ENCODE peak calls at places on chromosomes 7 and 10, in eight cellular contexts. S is K562, A is endothelial cell of umbilical vein, G is transverse colon, V is IMR-90, R is A549, Z is Peyer's patch, C is uterus. M is an unnamed sample.

GRCh38 chr10:24438800-24439199 is 229.9 kb downstream of the KIAA1217 start:
- DNase-seq in S (no peak), A (no peak), G (no peak), V (peak; percentile 65), R (no peak), Z (no peak), C (no peak), M (no peak)

GRCh38 chr10:9545073-9545472 is 1472.6 kb upstream of the CELF2 start:
- DNase-seq in S (no peak), A (no peak), G (no peak), V (no peak), R (no peak), Z (no peak), C (no peak), M (no peak)

GRCh38 chr7:117072620-117073118 is 119.4 kb downstream of the ST7 start:
- DNase-seq in S (no peak), A (peak; percentile 89), G (peak; percentile 25), V (peak; percentile 71), R (no peak), Z (no peak), C (peak; percentile 25), M (peak; percentile 84)

GRCh38 chr10:77921395-77921794 is 5.2 kb downstream of the DLG5 start:
- DNase-seq in S (no peak), A (no peak), G (no peak), V (no peak), R (no peak), Z (no peak), C (no peak), M (no peak)

GRCh38 chr7:51289608-51290370 is 26.8 kb downstream of the COBL start:
- DNase-seq in S (no peak), A (no peak), G (no peak), V (no peak), R (no peak), Z (no peak), C (no peak), M (no peak)

GRCh38 chr10:116691544-116692126 is 50.7 kb downstream of the HSPA12A start:
- DNase-seq in S (no peak), A (no peak), G (no peak), V (no peak), R (no peak), Z (no peak), C (peak; percentile 70), M (no peak)

GRCh38 chr7:86653919-86654659 is 10.4 kb downstream of the GRM3 start:
- DNase-seq in S (no peak), A (no peak), G (no peak), V (no peak), R (peak; percentile 2), Z (no peak), C (no peak), M (no peak)

GRCh38 chr7:128383781-128384180 is 22.3 kb upstream of the PRRT4 start:
- DNase-seq in S (no peak), A (no peak), G (no peak), V (no peak), R (no peak), Z (no peak), C (no peak), M (no peak)

GRCh38 chr7:32894171-32894570 is 2.6 kb upstream of the KBTBD2 start:
- DNase-seq in S (no peak), A (no peak), G (no peak), V (no peak), R (no peak), Z (no peak), C (no peak), M (no peak)

GRCh38 chr7:1809601-1810258 is 139.7 kb downstream of the ELFN1 start:
- DNase-seq in S (no peak), A (no peak), G (no peak), V (no peak), R (no peak), Z (no peak), C (no peak), M (peak; percentile 9)

GRCh38 chr7:68853254-68853653 is 745.0 kb upstream of the AUTS2 start:
- DNase-seq in S (no peak), A (no peak), G (no peak), V (no peak), R (no peak), Z (no peak), C (no peak), M (no peak)

GRCh38 chr7:155285423-155286220 is 12.1 kb upstream of the INSIG1 start:
- DNase-seq in S (no peak), A (no peak), G (no peak), V (no peak), R (no peak), Z (peak; percentile 38), C (no peak), M (no peak)
- H3K27ac ChIP-seq in S (no peak overlapping the region), A (no peak overlapping the region), G (no peak overlapping the region), V (no peak overlapping the region), R (no peak overlapping the region), Z (no peak overlapping the region), C (no peak overlapping the region), M (no peak overlapping the region)

GRCh38 chr7:74606101-74606908 is 51.2 kb upstream of the GTF2I start:
- DNase-seq in S (peak; percentile 9), A (peak; percentile 24), G (peak; percentile 65), V (no peak), R (no peak), Z (peak; percentile 58), C (no peak), M (peak; percentile 39)
- TF ChIP-seq POLR2A in S (no peak), A (no peak), G (no peak), V (no peak), R (no peak), Z (no peak), C (no peak), M (peak; percentile 29)

DNA sequence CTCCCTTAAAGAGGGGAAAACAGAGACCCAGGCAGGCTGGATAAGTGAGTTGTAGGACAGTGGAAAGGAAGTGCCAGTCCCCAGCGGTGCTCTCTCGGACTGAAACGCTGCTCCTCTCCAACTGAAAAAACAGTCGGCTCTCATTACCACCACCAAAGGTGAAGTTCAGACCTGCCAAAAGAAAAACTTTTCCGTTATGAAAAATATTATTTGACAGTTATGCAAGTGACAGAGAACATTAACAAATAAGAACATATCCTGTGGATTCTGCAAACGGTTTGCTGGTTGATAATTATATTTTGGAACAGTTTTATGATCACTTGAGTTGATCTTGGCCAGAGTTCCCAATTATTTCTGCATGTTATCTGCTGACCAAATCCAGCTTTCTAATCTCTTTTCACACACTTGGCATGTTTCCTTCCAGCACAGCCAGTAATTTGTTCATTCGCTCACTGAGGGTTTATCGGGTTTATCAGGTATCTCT is 82.6 kb downstream of the PTPRE start:
- DNase-seq in S (no peak), A (peak; percentile 97), G (no peak), V (no peak), R (no peak), Z (no peak), C (no peak), M (no peak)
- H3K27ac ChIP-seq in S (no peak overlapping the region), A (peak overlapping the region; percentile 94), G (no peak overlapping the region), V (no peak overlapping the region), R (peak overlapping the region; percentile 13), Z (no peak overlapping the region), C (no peak overlapping the region), M (peak overlapping the region; percentile 30)

DNA sequence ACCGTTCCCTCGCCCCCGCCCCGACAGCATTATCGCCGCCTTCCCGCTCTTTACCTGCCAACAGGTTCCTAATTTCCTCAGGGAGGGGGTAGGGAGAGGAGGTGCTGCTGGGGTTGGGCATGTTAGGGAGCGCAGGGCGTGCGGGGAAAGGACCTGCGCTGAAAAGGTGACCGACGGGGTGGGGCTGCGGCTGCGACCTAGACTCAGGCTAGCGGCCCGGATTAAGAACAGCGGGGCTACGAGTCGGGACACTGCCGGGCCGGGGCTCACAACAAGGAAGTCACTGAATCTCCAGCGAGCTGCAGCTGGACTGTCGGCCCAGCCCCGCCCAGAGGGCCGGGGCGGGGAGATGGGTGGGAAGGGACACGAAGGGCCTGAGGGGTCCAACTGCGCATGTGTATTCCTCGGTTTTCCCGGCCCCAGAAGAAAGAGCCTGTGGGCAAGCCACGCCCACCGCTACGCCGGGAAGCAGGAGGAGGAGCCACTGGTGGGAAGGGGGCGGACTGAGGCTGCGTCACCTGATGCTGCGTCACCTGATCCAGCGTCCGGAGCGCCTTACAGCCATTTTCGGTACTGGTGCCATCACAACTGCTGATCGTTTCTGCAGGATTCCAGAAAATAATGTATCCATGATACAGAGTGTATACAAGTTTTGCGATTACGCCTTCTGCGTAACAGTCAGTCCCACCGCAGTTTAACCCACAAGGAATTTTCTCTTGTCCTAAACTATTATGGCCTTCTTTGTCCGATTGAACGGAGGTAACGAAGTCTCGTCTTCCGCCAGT is at the start of gene SKAP2:
- DNase-seq in S (peak; percentile 97), A (peak; percentile 99), G (peak; percentile 99), V (peak; percentile 99), R (peak; percentile 99), Z (peak; percentile 96), C (peak; percentile 96), M (peak; percentile 99)
- TF ChIP-seq POLR2A in S (peak; percentile 87), A (peak; percentile 99), G (peak; percentile 99), V (peak; percentile 85), R (peak; percentile 70), Z (peak; percentile 98), C (peak; percentile 67), M (peak; percentile 96)

M was measured in adrenal gland.